ENCODE peak calls at places on chromosomes 4 and X, in ten cellular contexts. W is endothelial cell of umbilical vein, B is SK-N-SH, V is fibroblast of the aortic adventitia, Z is hepatocyte, R is HepG2, Q is HFF-Myc, Y is GM06990, X is pancreas, C is cardiac muscle cell. J is an unnamed sample.

GRCh38 chrX:24079405-24079804 is 24.6 kb downstream of the EIF2S3 start:
- DNase-seq in W (no peak), B (no peak), V (no peak), Z (no peak), R (no peak), Q (no peak), Y (no peak), X (no peak), C (no peak), J (no peak)

GRCh38 chrX:120457766-120458180 is 11.3 kb downstream of the LAMP2 start:
- DNase-seq in W (no peak), B (no peak), V (peak), Z (peak), R (no peak), Q (peak), Y (peak), X (no peak), C (no peak), J (peak)

GRCh38 chr4:106329027-106329618 is 12.8 kb downstream of the AIMP1 start:
- DNase-seq in W (peak), B (peak), V (peak), Z (peak), R (peak), Q (no peak), Y (no peak), X (no peak), C (peak), J (no peak)

GRCh38 chr4:64271601-64272081 is 137.6 kb downstream of the TECRL start:
- DNase-seq in W (no peak), B (no peak), V (no peak), Z (no peak), R (peak), Q (no peak), Y (no peak), X (no peak), C (peak), J (no peak)

GRCh38 chr4:180665994-180666818 is 1577.0 kb upstream of the TENM3 start:
- DNase-seq in W (no peak), B (peak), V (peak), Z (peak), R (peak), Q (peak), Y (no peak), X (peak), C (peak), J (no peak)

GRCh38 chr4:143356493-143356892 is 19.8 kb downstream of the GAB1 start:
- DNase-seq in W (no peak), B (no peak), V (no peak), Z (no peak), R (no peak), Q (no peak), Y (no peak), X (no peak), C (no peak), J (no peak)

GRCh38 chr4:158586881-158587280 is 65.2 kb downstream of the RXFP1 start:
- DNase-seq in W (no peak), B (no peak), V (no peak), Z (no peak), R (no peak), Q (no peak), Y (no peak), X (no peak), C (no peak), J (no peak)

GRCh38 chr4:155085843-155086530 is 122.4 kb upstream of the NPY2R start:
- DNase-seq in W (peak), B (no peak), V (peak), Z (no peak), R (no peak), Q (no peak), Y (no peak), X (no peak), C (no peak), J (no peak)

GRCh38 chr4:128229458-128229805 is 58.2 kb downstream of the PGRMC2 start:
- DNase-seq in W (no peak), B (no peak), V (no peak), Z (no peak), R (no peak), Q (no peak), Y (no peak), X (no peak), C (peak), J (no peak)

GRCh38 chrX:153972368-153973126 is at the start of gene TMEM187:
- DNase-seq in W (peak), B (peak), V (peak), Z (peak), R (peak), Q (peak), Y (peak), X (peak), C (peak), J (no peak)

GRCh38 chr4:153748378-153748777 is 11.4 kb downstream of the RNF175 start:
- DNase-seq in W (no peak), B (peak), V (peak), Z (peak), R (no peak), Q (peak), Y (no peak), X (no peak), C (no peak), J (no peak)

GRCh38 chr4:38424171-38424871 is 239.7 kb upstream of the KLF3 start:
- DNase-seq in W (peak), B (peak), V (no peak), Z (peak), R (peak), Q (no peak), Y (no peak), X (peak), C (peak), J (no peak)

GRCh38 chr4:76055005-76055404 is 19.1 kb upstream of the CXCL11 start:
- DNase-seq in W (no peak), B (no peak), V (no peak), Z (no peak), R (no peak), Q (no peak), Y (peak), X (no peak), C (no peak), J (no peak)

GRCh38 chr4:5198586-5198985 is 147.3 kb downstream of the STK32B start:
- DNase-seq in W (no peak), B (no peak), V (no peak), Z (no peak), R (no peak), Q (no peak), Y (no peak), X (no peak), C (no peak), J (no peak)

GRCh38 chrX:87697409-87697808 is 179.8 kb downstream of the KLHL4 start:
- DNase-seq in W (no peak), B (no peak), V (no peak), Z (no peak), R (no peak), Q (no peak), Y (no peak), X (no peak), C (no peak), J (no peak)

GRCh38 chr4:55661398-55662056 is 25.4 kb upstream of the NMU start:
- DNase-seq in W (no peak), B (no peak), V (no peak), Z (no peak), R (no peak), Q (no peak), Y (no peak), X (no peak), C (peak), J (no peak)

GRCh38 chr4:150852237-150852636 is 162.8 kb downstream of the LRBA start:
- DNase-seq in W (no peak), B (no peak), V (no peak), Z (no peak), R (no peak), Q (no peak), Y (no peak), X (no peak), C (no peak), J (peak)

GRCh38 chrX:96394566-96394965 is 290.1 kb upstream of the DIAPH2 start:
- DNase-seq in W (no peak), B (no peak), V (no peak), Z (no peak), R (no peak), Q (no peak), Y (no peak), X (no peak), C (no peak), J (no peak)

GRCh38 chr4:108172231-108172779 is 3.6 kb upstream of the LEF1 start:
- DNase-seq in W (no peak), B (peak), V (no peak), Z (peak), R (no peak), Q (no peak), Y (peak), X (no peak), C (peak), J (no peak)

GRCh38 chr4:113869743-113870375 is 108.3 kb upstream of the CAMK2D start:
- DNase-seq in W (peak), B (no peak), V (peak), Z (peak), R (no peak), Q (no peak), Y (peak), X (no peak), C (no peak), J (no peak)

GRCh38 chr4:169996379-169997245 is 29.6 kb downstream of the MFAP3L start:
- DNase-seq in W (no peak), B (no peak), V (no peak), Z (no peak), R (no peak), Q (no peak), Y (no peak), X (no peak), C (no peak), J (no peak)

GRCh38 chrX:151153086-151153485 is 23.3 kb upstream of the GPR50 start:
- DNase-seq in W (no peak), B (no peak), V (peak), Z (peak), R (peak), Q (peak), Y (no peak), X (no peak), C (peak), J (no peak)

GRCh38 chr4:126414741-126415140 is 1100.0 kb downstream of the FAT4 start:
- DNase-seq in W (no peak), B (no peak), V (no peak), Z (no peak), R (no peak), Q (no peak), Y (no peak), X (no peak), C (no peak), J (no peak)

GRCh38 chrX:100265179-100265578 is 144.9 kb downstream of the PCDH19 start:
- DNase-seq in W (peak), B (no peak), V (no peak), Z (no peak), R (no peak), Q (no peak), Y (no peak), X (no peak), C (no peak), J (no peak)

GRCh38 chrX:91434351-91435168 is at the start of gene PABPC5:
- DNase-seq in W (peak), B (peak), V (peak), Z (peak), R (no peak), Q (no peak), Y (peak), X (peak), C (peak), J (peak)

GRCh38 chrX:97597954-97598353 is 714.2 kb downstream of the RPA4 start:
- DNase-seq in W (peak), B (no peak), V (no peak), Z (no peak), R (no peak), Q (no peak), Y (no peak), X (no peak), C (no peak), J (no peak)

GRCh38 chrX:10648608-10649007 is 28.2 kb upstream of the MID1 start:
- DNase-seq in W (peak), B (peak), V (peak), Z (peak), R (no peak), Q (peak), Y (no peak), X (no peak), C (peak), J (no peak)

GRCh38 chr4:159069922-159070321 is 33.0 kb upstream of the RAPGEF2 start:
- DNase-seq in W (no peak), B (no peak), V (peak), Z (no peak), R (no peak), Q (peak), Y (no peak), X (no peak), C (no peak), J (no peak)

GRCh38 chr4:788006-788635 is 37.8 kb downstream of the CPLX1 start:
- DNase-seq in W (no peak), B (no peak), V (no peak), Z (no peak), R (no peak), Q (no peak), Y (no peak), X (no peak), C (no peak), J (no peak)

DNA sequence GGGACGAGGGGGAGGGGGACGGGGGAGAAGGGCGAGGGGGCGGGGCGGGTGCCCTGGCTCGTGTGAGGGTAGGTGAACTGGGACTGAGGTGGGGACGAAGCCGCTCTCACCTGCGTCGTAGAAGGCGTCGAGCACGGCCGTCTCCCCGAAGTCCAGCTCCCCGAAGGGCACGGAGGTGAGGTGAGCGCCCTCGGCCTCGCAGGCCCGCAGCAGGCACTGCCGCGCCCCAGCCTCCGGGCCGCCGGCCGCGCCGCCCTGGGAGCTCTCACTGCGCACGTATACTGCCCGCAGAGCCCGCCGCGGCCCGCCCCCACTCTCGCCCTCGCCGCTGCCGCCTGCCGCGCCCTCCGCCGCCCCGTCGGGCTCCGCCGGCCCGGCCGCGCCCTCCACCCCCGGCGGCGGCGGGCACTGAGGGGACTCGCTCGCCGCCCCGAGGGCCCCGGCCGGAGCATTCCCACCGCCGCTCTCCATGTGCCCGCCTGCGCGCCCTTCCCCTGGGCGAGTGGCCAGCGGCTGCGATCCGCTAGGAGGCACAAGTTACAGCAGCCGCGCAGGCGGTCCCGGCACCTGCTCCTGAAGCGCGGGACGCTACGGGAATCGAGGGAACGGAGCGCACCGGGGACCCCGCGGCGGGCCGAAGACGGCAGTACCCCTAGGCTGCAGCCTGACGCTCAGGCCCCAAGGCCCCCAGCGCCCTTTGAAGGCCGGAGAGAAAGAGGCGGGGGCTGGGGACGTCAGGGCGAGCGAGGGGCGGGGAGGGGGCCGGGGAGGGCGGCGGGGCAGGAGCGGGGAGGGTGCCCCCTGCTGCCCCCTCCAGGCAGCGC is at the start of gene MAP3K15:
- DNase-seq in W (peak), B (peak), V (no peak), Z (peak), R (peak), Q (no peak), Y (peak), X (peak), C (peak), J (no peak)
- TF ChIP-seq CTCF in W (no peak), B (no peak), V (no peak), Z (peak), R (peak), Q (no peak), Y (no peak), X (no peak), C (no peak), J (peak)

GRCh38 chrX:64842492-64842891 is 133.8 kb downstream of the ZC4H2 start:
- DNase-seq in W (no peak), B (no peak), V (no peak), Z (no peak), R (no peak), Q (no peak), Y (no peak), X (no peak), C (no peak), J (no peak)

DNA sequence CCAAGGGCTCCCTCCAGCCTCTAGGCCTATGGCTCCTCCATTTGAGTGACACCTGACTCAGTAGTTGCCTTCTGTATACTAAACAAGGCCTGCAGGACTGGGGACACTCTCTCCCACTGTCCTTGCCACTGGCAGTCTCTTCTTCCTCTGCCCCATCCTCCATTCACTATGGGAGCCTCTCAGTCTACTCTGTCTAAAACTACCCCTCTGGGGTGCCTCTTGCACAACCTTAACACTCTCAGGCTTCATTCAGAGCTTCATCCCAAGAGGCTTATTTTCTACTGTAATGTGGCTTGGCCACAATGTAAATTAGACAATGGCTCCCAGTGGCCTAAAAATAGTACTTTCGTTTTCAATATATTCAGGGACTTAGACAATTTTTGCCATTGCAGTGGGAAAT is 133.0 kb downstream of the ZC4H2 start:
- DNase-seq in W (no peak), B (no peak), V (no peak), Z (no peak), R (no peak), Q (no peak), Y (no peak), X (no peak), C (no peak), J (no peak)
- H3K4me3 ChIP-seq in W (no peak), B (no peak), V (no peak), Z (no peak), R (no peak), Q (no peak), Y (no peak), X (no peak), C (no peak), J (no peak)

GRCh38 chr4:133096972-133097371 is 52.1 kb upstream of the PCDH10 start:
- DNase-seq in W (peak), B (no peak), V (no peak), Z (no peak), R (no peak), Q (no peak), Y (no peak), X (no peak), C (no peak), J (no peak)
- TF ChIP-seq CTCF in W (no peak), B (no peak), V (no peak), Z (no peak), R (no peak), Q (no peak), Y (no peak), X (no peak), C (no peak), J (no peak)

GRCh38 chrX:48937065-48937907 is 18.5 kb upstream of the PIM2 start:
- DNase-seq in W (no peak), B (no peak), V (no peak), Z (no peak), R (no peak), Q (no peak), Y (peak), X (peak), C (peak), J (no peak)
- H3K4me3 ChIP-seq in W (no peak), B (no peak), V (no peak), Z (no peak), R (no peak), Q (no peak), Y (peak), X (no peak), C (no peak), J (no peak)